ENCODE peak calls at places on chromosomes 13 and 19, in six cellular contexts. X is stimulated activated CD4-positive, alpha-beta T cell treated with anti-CD3 and anti-CD28 coated beads, Interleukin-4, amount 100 ng/mL, for 48 hours; Q is A549; M is NCI-H1092 treated with DMSO at 0.1 percent for 48 hours; F is mammary epithelial cell; E is HFFc6. U is an unnamed sample.

GRCh38 chr19:33248954-33249613 is 23.4 kb upstream of the SLC7A10 start:
- DNase-seq in X (no peak), Q (peak; percentile 63), M (no peak), F (no peak), E (no peak), U (peak; percentile 50)

GRCh38 chr13:72379581-72379980 is 347.8 kb downstream of the MZT1 start:
- DNase-seq in X (no peak), Q (no peak), M (no peak), F (peak; percentile 72), E (peak; percentile 81), U (no peak)

GRCh38 chr19:3250675-3251074 is 26.2 kb downstream of the CELF5 start:
- DNase-seq in X (peak; percentile 22), Q (peak; percentile 48), M (no peak), F (no peak), E (no peak), U (peak; percentile 36)

GRCh38 chr13:20882206-20882605 is 20.3 kb downstream of the XPO4 start:
- DNase-seq in X (no peak), Q (no peak), M (no peak), F (peak; percentile 7), E (no peak), U (no peak)

GRCh38 chr13:49998714-49999624 is 2.1 kb downstream of the TRIM13 start:
- DNase-seq in X (no peak), Q (no peak), M (no peak), F (no peak), E (no peak), U (no peak)

GRCh38 chr13:113092776-113093579 is 12.6 kb upstream of the F7 start:
- DNase-seq in X (no peak), Q (no peak), M (no peak), F (no peak), E (no peak), U (no peak)

GRCh38 chr19:48558018-48558684 is 6.2 kb downstream of the SULT2B1 start:
- DNase-seq in X (no peak), Q (peak; percentile 98), M (no peak), F (no peak), E (peak; percentile 68), U (peak; percentile 57)

GRCh38 chr13:44108345-44108858 is 228.7 kb downstream of the LACC1 start:
- DNase-seq in X (no peak), Q (peak; percentile 74), M (no peak), F (peak; percentile 43), E (no peak), U (peak; percentile 46)

GRCh38 chr19:36047835-36048234 is 6.2 kb downstream of the THAP8 start:
- DNase-seq in X (no peak), Q (no peak), M (no peak), F (no peak), E (no peak), U (no peak)

GRCh38 chr19:11397089-11397610 is 13.0 kb upstream of the EPOR start:
- DNase-seq in X (no peak), Q (no peak), M (no peak), F (no peak), E (no peak), U (no peak)

GRCh38 chr13:113592571-113592970 is 8.0 kb downstream of the TFDP1 start:
- DNase-seq in X (no peak), Q (no peak), M (no peak), F (no peak), E (no peak), U (no peak)

GRCh38 chr19:44752816-44753618 is 4.5 kb downstream of the BCL3 start:
- DNase-seq in X (peak; percentile 95), Q (peak; percentile 97), M (peak; percentile 59), F (peak; percentile 94), E (peak; percentile 86), U (peak; percentile 97)

GRCh38 chr13:89407357-89407756 is 1736.2 kb downstream of the SLITRK5 start:
- DNase-seq in X (no peak), Q (no peak), M (no peak), F (no peak), E (no peak), U (no peak)

GRCh38 chr13:112898786-112899617 is 70.0 kb upstream of the MCF2L start:
- DNase-seq in X (no peak), Q (no peak), M (no peak), F (no peak), E (no peak), U (no peak)

GRCh38 chr19:17681505-17682125 is 6.5 kb downstream of the UNC13A start:
- DNase-seq in X (no peak), Q (no peak), M (no peak), F (no peak), E (peak; percentile 44), U (peak; percentile 13)

GRCh38 chr13:28501547-28501946 is 6.6 kb upstream of the FLT1 start:
- DNase-seq in X (no peak), Q (no peak), M (no peak), F (no peak), E (no peak), U (no peak)

GRCh38 chr13:51590966-51591627 is 6.8 kb downstream of the WDFY2 start:
- DNase-seq in X (no peak), Q (peak; percentile 80), M (no peak), F (peak; percentile 68), E (peak; percentile 99), U (no peak)

GRCh38 chr13:58239774-58240268 is 608.3 kb downstream of the PCDH17 start:
- DNase-seq in X (no peak), Q (no peak), M (no peak), F (no peak), E (no peak), U (no peak)

GRCh38 chr19:16571689-16572331 is 405 bp downstream of the SLC35E1 start:
- DNase-seq in X (no peak), Q (peak; percentile 13), M (peak; percentile 39), F (peak; percentile 38), E (no peak), U (no peak)

GRCh38 chr13:47611664-47612288 is 389.3 kb downstream of the SUCLA2 start:
- DNase-seq in X (no peak), Q (no peak), M (no peak), F (peak; percentile 71), E (no peak), U (no peak)

GRCh38 chr13:93603043-93603442 is 376.4 kb downstream of the GPC6 start:
- DNase-seq in X (no peak), Q (peak; percentile 49), M (no peak), F (peak; percentile 86), E (peak; percentile 67), U (no peak)

GRCh38 chr13:20901668-20902437 is 693 bp downstream of the XPO4 start:
- DNase-seq in X (peak; percentile 7), Q (peak; percentile 42), M (peak; percentile 38), F (peak; percentile 49), E (peak; percentile 24), U (peak; percentile 16)

U was measured in Calu3.